ENCODE peak calls at places on chromosome 12, in four cellular contexts. M is cardiac muscle cell, X is heart right ventricle, L is MM.1S. P is an unnamed sample.

GRCh38 chr12:76144253-76144564 is 59.7 kb upstream of the NAP1L1 start:
- DNase-seq in M (peak; percentile 76), X (no peak), L (no peak), P (no peak)

GRCh38 chr12:92044435-92044834 is 101.2 kb downstream of the BTG1 start:
- DNase-seq in M (no peak), X (no peak), L (no peak), P (no peak)

GRCh38 chr12:127928178-127928577 is 338.8 kb upstream of the TMEM132C start:
- DNase-seq in M (no peak), X (no peak), L (no peak), P (no peak)

GRCh38 chr12:123941000-123941399 is 31.6 kb downstream of the CCDC92 start:
- DNase-seq in M (no peak), X (no peak), L (no peak), P (peak; percentile 12)

GRCh38 chr12:25272937-25273526 is 22.3 kb upstream of the KRAS start:
- DNase-seq in M (no peak), X (no peak), L (no peak), P (no peak)

GRCh38 chr12:66596189-66596588 is 82.7 kb downstream of the GRIP1 start:
- DNase-seq in M (no peak), X (no peak), L (no peak), P (no peak)

GRCh38 chr12:54126696-54127537 is 61.9 kb downstream of the SMUG1 start:
- DNase-seq in M (no peak), X (peak; percentile 69), L (no peak), P (no peak)

GRCh38 chr12:51950682-51951198 is 759 bp upstream of the ACVR1B start:
- DNase-seq in M (no peak), X (no peak), L (no peak), P (no peak)

GRCh38 chr12:50231346-50231745 is 52.0 kb downstream of the LIMA1 start:
- DNase-seq in M (no peak), X (no peak), L (no peak), P (no peak)

GRCh38 chr12:106144847-106145246 is 6.1 kb upstream of the NUAK1 start:
- DNase-seq in M (no peak), X (no peak), L (peak; percentile 90), P (no peak)

GRCh38 chr12:19894803-19895202 is 455.5 kb downstream of the AEBP2 start:
- DNase-seq in M (no peak), X (no peak), L (peak; percentile 93), P (no peak)

GRCh38 chr12:9047105-9047504 is 57.8 kb downstream of the KLRG1 start:
- DNase-seq in M (no peak), X (no peak), L (no peak), P (no peak)

GRCh38 chr12:3615862-3616261 is 124.9 kb downstream of the PRMT8 start:
- DNase-seq in M (no peak), X (no peak), L (no peak), P (no peak)

GRCh38 chr12:92859650-92860386 is 69.3 kb downstream of the EEA1 start:
- DNase-seq in M (no peak), X (no peak), L (no peak), P (no peak)

GRCh38 chr12:110744697-110745264 is 2.1 kb upstream of the PPP1CC start:
- DNase-seq in M (no peak), X (no peak), L (no peak), P (no peak)

GRCh38 chr12:83265798-83266197 is 579.1 kb downstream of the TMTC2 start:
- DNase-seq in M (no peak), X (no peak), L (no peak), P (no peak)

DNA sequence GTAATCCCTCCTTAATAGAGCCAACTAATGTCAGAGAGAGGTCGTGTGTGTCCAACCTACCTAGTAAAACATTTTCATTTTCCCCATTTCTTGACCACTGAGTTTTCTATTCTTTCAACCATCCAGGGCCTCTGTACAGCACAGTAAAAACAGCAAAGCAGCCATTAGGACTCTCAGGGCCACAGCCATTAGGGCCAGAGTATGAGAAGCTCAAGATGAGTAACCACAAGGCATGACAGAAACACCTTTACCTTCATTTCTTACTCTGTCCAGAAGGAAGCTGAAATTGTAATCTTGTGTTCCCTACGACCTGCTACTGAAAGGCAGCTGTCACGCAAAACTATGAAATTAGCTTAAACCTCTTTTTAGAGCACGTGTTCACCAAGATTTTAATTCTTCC is 2.3 kb downstream of the SPPL3 start:
- DNase-seq in M (no peak), X (no peak), L (no peak), P (no peak)
- H3K4me3 ChIP-seq in M (no peak overlapping the region), X (no peak overlapping the region), L (no peak overlapping the region), P (no peak overlapping the region)

DNA sequence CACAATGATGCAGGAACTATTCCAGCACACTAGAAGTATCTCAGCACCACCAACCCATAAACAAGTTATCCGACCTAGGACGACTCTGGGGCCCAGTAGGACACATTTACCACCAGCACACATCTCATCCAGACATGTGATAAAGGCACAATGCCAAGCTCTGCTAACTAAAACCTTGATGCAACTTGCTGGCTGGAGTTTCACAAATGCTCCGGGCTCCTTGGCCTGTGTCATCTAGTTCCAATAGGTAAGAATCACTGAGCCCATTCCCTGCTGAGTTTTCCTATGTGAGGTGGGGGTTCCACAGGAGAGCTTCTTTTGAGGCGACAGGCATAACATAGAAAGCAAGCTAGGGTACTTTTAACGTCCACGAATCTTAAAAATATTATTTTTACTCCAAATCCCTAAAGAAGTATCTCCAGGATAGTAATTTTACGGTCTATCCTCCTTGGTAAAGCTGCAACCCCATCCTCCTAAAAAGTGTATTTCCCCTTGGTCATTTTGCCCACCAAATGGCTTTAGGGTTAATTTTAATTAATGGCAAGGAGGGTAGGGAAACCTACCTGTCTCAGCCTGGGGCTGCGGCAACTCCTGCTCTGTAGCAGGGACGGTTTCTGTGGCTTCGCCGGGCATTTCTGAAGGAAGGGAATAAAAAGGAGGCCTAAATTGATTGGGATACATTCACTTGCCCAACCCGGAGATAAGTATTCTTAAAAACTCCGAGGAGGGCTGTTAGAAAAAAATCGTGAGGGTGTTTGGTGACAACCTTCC is 1.0 kb downstream of the NACA start:
- DNase-seq in M (peak; percentile 24), X (no peak), L (peak; percentile 45), P (peak; percentile 18)
- H3K27ac ChIP-seq in M (peak overlapping the region; percentile 98), X (peak overlapping the region; percentile 95), L (peak overlapping the region; percentile 75), P (peak overlapping the region; percentile 92)

DNA sequence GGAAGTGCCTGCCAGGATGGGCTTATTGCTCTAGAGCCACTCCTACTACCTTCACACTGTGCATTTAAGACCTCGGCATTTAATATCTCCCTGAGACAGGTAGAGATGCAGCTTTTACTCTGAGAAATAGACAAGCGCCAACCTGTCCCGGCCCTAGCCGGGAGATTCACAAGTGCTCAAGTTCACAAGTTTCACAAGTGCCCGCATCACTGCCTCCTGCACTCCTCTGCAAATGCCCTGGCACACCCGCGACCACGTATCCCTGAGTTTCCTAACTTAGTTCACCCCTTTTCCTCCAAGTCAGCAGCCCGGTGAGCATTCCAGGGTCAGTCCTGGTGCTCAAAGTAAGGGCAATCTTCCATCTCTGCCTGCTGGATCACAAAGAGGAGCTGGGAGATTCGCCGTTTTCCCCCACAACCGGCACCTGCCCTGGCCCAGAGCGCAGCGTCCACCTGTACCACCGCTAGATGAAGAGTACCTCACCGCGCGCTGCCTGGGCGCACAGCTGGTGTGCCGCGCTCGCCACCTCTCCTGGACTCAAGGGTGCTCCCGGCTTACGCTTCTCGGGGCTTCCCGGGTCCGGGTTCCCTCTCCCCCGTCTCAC is 5.0 kb upstream of the SLC38A4 start:
- DNase-seq in M (peak; percentile 23), X (peak; percentile 27), L (no peak), P (peak; percentile 80)
- H3K4me3 ChIP-seq in M (peak overlapping the region; percentile 37), X (peak overlapping the region; percentile 55), L (no peak overlapping the region), P (peak overlapping the region; percentile 18)

DNA sequence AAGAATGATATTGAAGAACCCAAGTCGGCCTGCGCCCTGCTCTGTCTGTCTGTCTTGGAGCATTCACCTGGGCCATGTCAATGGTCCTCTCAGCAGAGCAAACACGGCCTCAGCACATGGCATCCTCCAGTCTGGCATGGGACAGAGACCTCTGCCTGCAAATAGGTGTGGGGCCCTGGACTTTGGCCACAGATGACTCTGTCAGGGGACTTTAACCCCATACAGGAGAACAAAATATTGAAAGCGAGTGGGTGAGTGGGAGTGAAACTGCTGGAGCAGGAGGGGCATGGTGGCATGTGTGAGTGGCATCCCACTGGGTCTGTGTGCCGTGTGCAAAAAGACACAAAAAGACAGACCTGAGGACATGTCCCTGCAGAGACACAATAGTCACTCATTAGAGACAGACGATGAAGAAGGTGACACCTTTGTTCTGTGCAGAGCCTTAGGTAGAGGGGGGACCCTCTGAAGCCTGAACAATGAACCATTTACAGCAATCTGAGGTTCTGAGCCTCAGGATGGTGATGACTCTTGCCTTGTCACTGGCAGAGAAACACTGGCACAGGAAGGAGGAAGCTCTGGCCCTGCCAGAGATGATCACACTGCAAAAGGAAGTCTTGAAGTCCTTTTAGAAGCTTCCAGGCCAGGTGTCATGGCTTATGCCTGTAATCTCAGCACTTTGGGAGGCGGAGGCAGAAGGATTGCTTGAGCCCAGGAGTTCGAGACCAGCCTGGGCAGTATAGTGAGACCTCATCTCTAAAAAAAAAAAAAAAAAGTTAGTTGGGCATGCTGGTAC is 7.5 kb downstream of the LAG3 start:
- DNase-seq in M (no peak), X (no peak), L (no peak), P (no peak)
- H3K27ac ChIP-seq in M (no peak overlapping the region), X (no peak overlapping the region), L (no peak overlapping the region), P (no peak overlapping the region)

GRCh38 chr12:81229718-81230117 is 151.8 kb downstream of the ACSS3 start:
- DNase-seq in M (peak; percentile 12), X (no peak), L (no peak), P (no peak)
- H3K4me3 ChIP-seq in M (no peak overlapping the region), X (no peak overlapping the region), L (no peak overlapping the region), P (no peak overlapping the region)

GRCh38 chr12:48946206-48946605 is 11.1 kb downstream of the ARF3 start:
- DNase-seq in M (no peak), X (no peak), L (no peak), P (no peak)
- H3K27ac ChIP-seq in M (peak overlapping the region; percentile 74), X (no peak overlapping the region), L (no peak overlapping the region), P (no peak overlapping the region)

GRCh38 chr12:122064034-122064777 is 14.3 kb upstream of the MLXIP start:
- DNase-seq in M (peak; percentile 96), X (peak; percentile 81), L (peak; percentile 63), P (peak; percentile 88)

GRCh38 chr12:122062832-122063690 is 15.5 kb upstream of the MLXIP start:
- DNase-seq in M (no peak), X (peak; percentile 44), L (no peak), P (no peak)

GRCh38 chr12:122067548-122067947 is 11.0 kb upstream of the MLXIP start:
- DNase-seq in M (no peak), X (no peak), L (no peak), P (no peak)

GRCh38 chr12:122063691-122064033 is 14.9 kb upstream of the MLXIP start:
- DNase-seq in M (no peak), X (no peak), L (no peak), P (no peak)

DNA sequence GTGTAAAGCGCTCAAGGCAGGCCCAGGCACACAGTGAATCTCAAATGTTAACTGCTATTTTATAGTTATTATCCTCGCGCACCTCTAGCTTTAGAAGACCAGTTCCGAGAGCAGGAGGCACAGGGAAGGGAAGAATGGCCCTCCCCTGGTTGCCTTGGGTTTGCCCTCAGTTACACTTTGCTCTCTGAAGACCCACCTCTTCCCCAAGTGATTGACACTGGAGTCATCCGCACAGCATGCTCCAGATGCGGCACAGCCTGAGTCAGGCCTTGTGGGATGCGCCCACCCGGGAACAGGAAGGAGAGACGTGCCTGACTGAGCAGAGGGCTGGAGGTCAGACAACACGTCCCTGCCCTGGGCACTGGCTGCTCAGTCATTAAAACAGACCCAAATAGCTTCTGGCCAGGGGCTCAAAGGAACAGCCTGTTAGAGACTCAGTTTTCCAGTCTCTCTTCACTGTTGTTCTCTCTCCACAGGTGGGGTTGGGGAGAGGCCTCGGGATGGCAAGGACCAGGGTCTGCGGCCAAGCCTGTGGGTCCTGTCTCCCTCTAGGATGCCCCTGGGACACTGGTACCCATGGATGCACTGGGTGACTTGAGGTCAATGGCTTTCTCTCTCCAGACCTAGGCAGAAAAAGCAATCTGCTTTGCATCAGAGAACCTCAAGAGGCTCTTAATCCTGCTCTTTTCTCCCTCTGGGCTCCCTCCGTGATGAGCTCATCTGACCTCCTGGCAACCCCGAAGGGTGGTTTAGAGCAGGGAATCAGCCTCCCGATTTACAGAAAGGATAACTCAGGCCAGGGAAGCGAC is 13.6 kb upstream of the MLXIP start:
- DNase-seq in M (peak; percentile 74), X (peak; percentile 42), L (no peak), P (peak; percentile 53)
- H3K4me3 ChIP-seq in M (no peak overlapping the region), X (no peak overlapping the region), L (no peak overlapping the region), P (no peak overlapping the region)